ENCODE peak calls at places on chromosomes 16 and 17, in five cellular contexts. One of them, this sample, is unnamed.

GRCh38 chr16:88597856-88598491 is 27.8 kb downstream of the ZC3H18 start:
- DNase-seq in dorsolateral prefrontal cortex: no peak
- DNase-seq in mucosa of gallbladder: no peak
- DNase-seq in globus pallidus: no peak
- DNase-seq in AG04450: no peak
- DNase-seq in this sample: no peak

GRCh38 chr16:86088287-86088686 is 189.3 kb downstream of the IRF8 start:
- DNase-seq in AG04450: no peak
- DNase-seq in globus pallidus: no peak
- DNase-seq in dorsolateral prefrontal cortex: peak
- DNase-seq in mucosa of gallbladder: no peak
- DNase-seq in this sample: no peak

GRCh38 chr16:88759245-88759975 is 25.6 kb downstream of the PIEZO1 start:
- DNase-seq in mucosa of gallbladder: peak
- DNase-seq in dorsolateral prefrontal cortex: no peak
- DNase-seq in AG04450: no peak
- DNase-seq in globus pallidus: no peak
- DNase-seq in this sample: no peak

GRCh38 chr16:63938661-63939060 is 1183.2 kb downstream of the CDH11 start:
- DNase-seq in AG04450: no peak
- DNase-seq in mucosa of gallbladder: no peak
- DNase-seq in dorsolateral prefrontal cortex: no peak
- DNase-seq in globus pallidus: no peak
- DNase-seq in this sample: no peak

GRCh38 chr17:28741358-28742349 is 2.2 kb upstream of the TRAF4 start:
- DNase-seq in globus pallidus: no peak
- DNase-seq in dorsolateral prefrontal cortex: no peak
- DNase-seq in mucosa of gallbladder: no peak
- DNase-seq in AG04450: no peak
- DNase-seq in this sample: no peak

GRCh38 chr17:81126281-81127132 is 38.8 kb upstream of the PVALEF start:
- DNase-seq in AG04450: no peak
- DNase-seq in dorsolateral prefrontal cortex: peak
- DNase-seq in mucosa of gallbladder: no peak
- DNase-seq in globus pallidus: peak
- DNase-seq in this sample: peak

GRCh38 chr16:56606688-56607618 is 1.4 kb upstream of the MT2A start:
- DNase-seq in globus pallidus: no peak
- DNase-seq in mucosa of gallbladder: peak
- DNase-seq in dorsolateral prefrontal cortex: no peak
- DNase-seq in AG04450: peak
- DNase-seq in this sample: no peak

GRCh38 chr16:82470506-82471196 is 156.1 kb upstream of the CDH13 start:
- DNase-seq in AG04450: no peak
- DNase-seq in globus pallidus: no peak
- DNase-seq in mucosa of gallbladder: no peak
- DNase-seq in dorsolateral prefrontal cortex: no peak
- DNase-seq in this sample: no peak

GRCh38 chr17:15233022-15233805 is 31.9 kb downstream of the PMP22 start:
- DNase-seq in AG04450: no peak
- DNase-seq in globus pallidus: peak
- DNase-seq in dorsolateral prefrontal cortex: no peak
- DNase-seq in mucosa of gallbladder: no peak
- DNase-seq in this sample: peak

GRCh38 chr16:23435500-23435899 is 17.5 kb downstream of the COG7 start:
- DNase-seq in globus pallidus: no peak
- DNase-seq in dorsolateral prefrontal cortex: peak
- DNase-seq in mucosa of gallbladder: peak
- DNase-seq in AG04450: no peak
- DNase-seq in this sample: peak

GRCh38 chr16:85331685-85332084 is 219.4 kb upstream of the CIBAR2 start:
- DNase-seq in globus pallidus: no peak
- DNase-seq in mucosa of gallbladder: no peak
- DNase-seq in dorsolateral prefrontal cortex: no peak
- DNase-seq in AG04450: no peak
- DNase-seq in this sample: no peak

GRCh38 chr16:69273009-69273408 is 38.1 kb upstream of the VPS4A start:
- DNase-seq in AG04450: peak
- DNase-seq in globus pallidus: no peak
- DNase-seq in dorsolateral prefrontal cortex: no peak
- DNase-seq in mucosa of gallbladder: no peak
- DNase-seq in this sample: no peak

GRCh38 chr16:10938321-10938720 is 3.9 kb downstream of the DEXI start:
- DNase-seq in globus pallidus: no peak
- DNase-seq in AG04450: no peak
- DNase-seq in dorsolateral prefrontal cortex: no peak
- DNase-seq in mucosa of gallbladder: no peak
- DNase-seq in this sample: no peak

GRCh38 chr16:10123141-10123540 is 59.1 kb downstream of the GRIN2A start:
- DNase-seq in mucosa of gallbladder: no peak
- DNase-seq in dorsolateral prefrontal cortex: no peak
- DNase-seq in globus pallidus: no peak
- DNase-seq in AG04450: no peak
- DNase-seq in this sample: no peak

GRCh38 chr17:43721537-43722268 is 36.9 kb downstream of the SOST start:
- DNase-seq in dorsolateral prefrontal cortex: no peak
- DNase-seq in mucosa of gallbladder: no peak
- DNase-seq in globus pallidus: no peak
- DNase-seq in AG04450: no peak
- DNase-seq in this sample: no peak

GRCh38 chr17:7133916-7134315 is 19.3 kb upstream of the ASGR2 start:
- DNase-seq in globus pallidus: no peak
- DNase-seq in dorsolateral prefrontal cortex: no peak
- DNase-seq in mucosa of gallbladder: no peak
- DNase-seq in AG04450: no peak
- DNase-seq in this sample: no peak

GRCh38 chr17:9833922-9834321 is 8.2 kb downstream of the GLP2R start:
- DNase-seq in AG04450: no peak
- DNase-seq in dorsolateral prefrontal cortex: no peak
- DNase-seq in mucosa of gallbladder: no peak
- DNase-seq in globus pallidus: no peak
- DNase-seq in this sample: no peak

GRCh38 chr17:63447688-63448005 is 1.5 kb upstream of the CYB561 start:
- DNase-seq in globus pallidus: no peak
- DNase-seq in mucosa of gallbladder: no peak
- DNase-seq in AG04450: no peak
- DNase-seq in dorsolateral prefrontal cortex: no peak
- DNase-seq in this sample: no peak

This sample was measured in head of caudate nucleus.